ENCODE peak calls at places on chromosomes 3 and 15, in five cellular contexts. One of them, this sample, is unnamed.
A peak's percentile ranks its signal among the peaks of the same experiment; 100 is the strongest.

GRCh38 chr15:34271493-34271892 is 46.7 kb downstream of the EMC4 start:
- DNase-seq in bronchial epithelial cell: peak; percentile 84
- DNase-seq in neural progenitor cell: no peak
- DNase-seq in Karpas-422: no peak
- DNase-seq in CD4-positive, alpha-beta memory T cell: no peak
- DNase-seq in this sample: no peak

GRCh38 chr3:100335137-100335833 is 728 bp downstream of the NIT2 start:
- DNase-seq in bronchial epithelial cell: peak; percentile 32
- DNase-seq in neural progenitor cell: peak; percentile 10
- DNase-seq in Karpas-422: peak; percentile 79
- DNase-seq in CD4-positive, alpha-beta memory T cell: peak; percentile 3
- DNase-seq in this sample: peak; percentile 34

GRCh38 chr15:48149858-48150257 is 28.2 kb downstream of the MYEF2 start:
- DNase-seq in bronchial epithelial cell: peak; percentile 90
- DNase-seq in neural progenitor cell: no peak
- DNase-seq in Karpas-422: no peak
- DNase-seq in CD4-positive, alpha-beta memory T cell: no peak
- DNase-seq in this sample: no peak

GRCh38 chr3:33287672-33288282 is 10.5 kb downstream of the FBXL2 start:
- DNase-seq in bronchial epithelial cell: no peak
- DNase-seq in neural progenitor cell: no peak
- DNase-seq in Karpas-422: no peak
- DNase-seq in CD4-positive, alpha-beta memory T cell: no peak
- DNase-seq in this sample: no peak

GRCh38 chr3:11996500-11996899 is 7.7 kb upstream of the SYN2 start:
- DNase-seq in bronchial epithelial cell: no peak
- DNase-seq in neural progenitor cell: no peak
- DNase-seq in Karpas-422: no peak
- DNase-seq in CD4-positive, alpha-beta memory T cell: no peak
- DNase-seq in this sample: no peak

GRCh38 chr3:66378256-66378655 is 122.6 kb downstream of the LRIG1 start:
- DNase-seq in bronchial epithelial cell: no peak
- DNase-seq in neural progenitor cell: peak; percentile 76
- DNase-seq in Karpas-422: peak; percentile 77
- DNase-seq in CD4-positive, alpha-beta memory T cell: peak; percentile 55
- DNase-seq in this sample: no peak

GRCh38 chr3:193946945-193947344 is 189.0 kb upstream of the HES1 start:
- DNase-seq in bronchial epithelial cell: peak; percentile 69
- DNase-seq in neural progenitor cell: no peak
- DNase-seq in Karpas-422: no peak
- DNase-seq in CD4-positive, alpha-beta memory T cell: no peak
- DNase-seq in this sample: no peak

GRCh38 chr15:41285285-41285684 is 47.1 kb downstream of the OIP5 start:
- DNase-seq in bronchial epithelial cell: no peak
- DNase-seq in neural progenitor cell: peak; percentile 34
- DNase-seq in Karpas-422: no peak
- DNase-seq in CD4-positive, alpha-beta memory T cell: no peak
- DNase-seq in this sample: no peak

GRCh38 chr3:69392850-69393249 is 7.0 kb upstream of the FRMD4B start:
- DNase-seq in bronchial epithelial cell: no peak
- DNase-seq in neural progenitor cell: no peak
- DNase-seq in Karpas-422: no peak
- DNase-seq in CD4-positive, alpha-beta memory T cell: no peak
- DNase-seq in this sample: no peak

GRCh38 chr3:154301556-154301955 is 22.7 kb downstream of the DHX36 start:
- DNase-seq in bronchial epithelial cell: no peak
- DNase-seq in neural progenitor cell: no peak
- DNase-seq in Karpas-422: no peak
- DNase-seq in CD4-positive, alpha-beta memory T cell: no peak
- DNase-seq in this sample: no peak
- H3K36me3 ChIP-seq in bronchial epithelial cell: peaks cover 10% of the 10 kb centered on the region
- H3K36me3 ChIP-seq in neural progenitor cell: peaks cover 58% of the 10 kb centered on the region
- H3K36me3 ChIP-seq in Karpas-422: peaks cover 75% of the 10 kb centered on the region
- H3K36me3 ChIP-seq in CD4-positive, alpha-beta memory T cell: peaks cover 59% of the 10 kb centered on the region
- H3K36me3 ChIP-seq in this sample: peaks cover 69% of the 10 kb centered on the region

GRCh38 chr3:150330872-150331271 is 77.2 kb upstream of the TSC22D2 start:
- DNase-seq in bronchial epithelial cell: no peak
- DNase-seq in neural progenitor cell: no peak
- DNase-seq in Karpas-422: no peak
- DNase-seq in CD4-positive, alpha-beta memory T cell: no peak
- DNase-seq in this sample: no peak

GRCh38 chr3:150329408-150329807 is 78.7 kb upstream of the TSC22D2 start:
- DNase-seq in bronchial epithelial cell: peak; percentile 26
- DNase-seq in neural progenitor cell: no peak
- DNase-seq in Karpas-422: no peak
- DNase-seq in CD4-positive, alpha-beta memory T cell: no peak
- DNase-seq in this sample: no peak

GRCh38 chr3:150330174-150330573 is 77.9 kb upstream of the TSC22D2 start:
- DNase-seq in bronchial epithelial cell: no peak
- DNase-seq in neural progenitor cell: no peak
- DNase-seq in Karpas-422: no peak
- DNase-seq in CD4-positive, alpha-beta memory T cell: no peak
- DNase-seq in this sample: no peak

GRCh38 chr3:150333482-150333881 is 74.6 kb upstream of the TSC22D2 start:
- DNase-seq in bronchial epithelial cell: no peak
- DNase-seq in neural progenitor cell: no peak
- DNase-seq in Karpas-422: no peak
- DNase-seq in CD4-positive, alpha-beta memory T cell: no peak
- DNase-seq in this sample: no peak

DNA sequence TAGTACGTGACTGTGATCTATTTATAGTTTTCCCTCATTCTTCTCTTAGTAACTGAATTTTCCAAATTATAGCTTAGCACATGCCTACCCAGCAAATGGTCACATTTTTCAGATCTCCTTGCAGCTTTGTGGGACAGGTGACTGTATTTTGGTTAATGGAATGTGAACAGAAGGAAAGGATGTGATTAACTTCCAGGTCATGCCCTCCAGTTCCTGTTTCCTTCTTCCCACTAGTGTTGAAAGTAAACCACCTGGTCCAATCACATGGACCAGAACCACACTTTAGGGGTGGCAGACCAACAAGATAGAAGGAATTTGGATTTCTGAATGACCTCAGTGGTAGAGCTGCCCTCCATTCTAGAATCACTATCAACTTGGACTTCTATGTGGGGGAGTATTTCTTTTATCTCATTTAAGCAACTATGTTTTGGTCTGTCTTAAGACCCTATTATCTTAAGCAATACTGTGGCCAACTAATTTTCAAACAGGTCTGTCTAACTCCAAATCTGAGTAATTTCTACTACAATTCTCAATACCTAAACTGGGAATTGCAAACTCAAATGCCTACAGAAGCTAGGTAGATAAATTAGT is 76.0 kb upstream of the TSC22D2 start:
- DNase-seq in bronchial epithelial cell: no peak
- DNase-seq in neural progenitor cell: no peak
- DNase-seq in Karpas-422: no peak
- DNase-seq in CD4-positive, alpha-beta memory T cell: no peak
- DNase-seq in this sample: no peak
- H3K36me3 ChIP-seq in bronchial epithelial cell: no peaks in the 10 kb centered on the region
- H3K36me3 ChIP-seq in neural progenitor cell: no peaks in the 10 kb centered on the region
- H3K36me3 ChIP-seq in Karpas-422: no peaks in the 10 kb centered on the region
- H3K36me3 ChIP-seq in CD4-positive, alpha-beta memory T cell: no peaks in the 10 kb centered on the region
- H3K36me3 ChIP-seq in this sample: no peaks in the 10 kb centered on the region

DNA sequence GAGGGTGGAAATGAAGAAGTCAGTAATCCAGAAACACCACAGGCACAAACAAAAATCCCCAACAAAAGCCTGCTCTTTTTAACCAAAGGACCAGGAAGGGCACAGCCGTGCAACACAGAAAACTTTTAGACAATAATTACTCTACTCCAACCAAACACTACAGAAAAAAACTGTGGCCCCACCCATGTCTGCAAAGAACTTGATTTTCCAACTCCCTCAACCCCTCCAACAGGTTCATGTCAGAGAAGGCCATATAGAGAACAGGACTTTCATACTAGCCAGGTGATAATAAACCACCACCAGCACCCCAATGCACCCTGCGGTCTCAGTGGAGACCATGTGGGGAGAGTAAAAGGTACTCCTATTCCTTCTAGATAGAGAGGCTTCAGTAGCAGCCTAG is 16.8 kb downstream of the PHC3 start:
- DNase-seq in bronchial epithelial cell: no peak
- DNase-seq in neural progenitor cell: no peak
- DNase-seq in Karpas-422: no peak
- DNase-seq in CD4-positive, alpha-beta memory T cell: no peak
- DNase-seq in this sample: peak; percentile 19
- H3K36me3 ChIP-seq in bronchial epithelial cell: peaks cover 1% of the 10 kb centered on the region
- H3K36me3 ChIP-seq in neural progenitor cell: peaks cover 23% of the 10 kb centered on the region
- H3K36me3 ChIP-seq in Karpas-422: peaks cover 70% of the 10 kb centered on the region
- H3K36me3 ChIP-seq in CD4-positive, alpha-beta memory T cell: peaks cover 40% of the 10 kb centered on the region
- H3K36me3 ChIP-seq in this sample: peaks cover 22% of the 10 kb centered on the region

DNA sequence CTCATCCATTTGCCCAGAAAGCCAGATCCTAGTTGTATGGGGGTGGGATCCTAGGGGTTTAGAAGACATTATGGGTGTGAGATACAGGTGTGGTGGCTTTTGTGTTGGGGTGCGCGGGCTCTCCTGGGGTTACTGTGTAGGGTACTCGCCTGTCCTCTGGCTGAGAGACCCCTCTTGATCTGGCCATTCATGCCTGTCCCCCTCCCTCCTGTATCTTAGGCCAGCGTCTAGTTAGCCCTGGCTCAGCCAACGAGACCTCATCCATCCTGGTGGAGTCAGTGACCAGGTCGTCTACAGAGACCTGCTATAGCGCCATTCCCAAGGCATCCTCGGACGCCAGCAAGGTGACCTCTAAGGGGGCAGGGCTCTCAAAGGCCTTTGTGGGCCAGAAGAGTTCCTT is 41.4 kb downstream of the DNASE1L3 start:
- DNase-seq in bronchial epithelial cell: no peak
- DNase-seq in neural progenitor cell: no peak
- DNase-seq in Karpas-422: no peak
- DNase-seq in CD4-positive, alpha-beta memory T cell: no peak
- DNase-seq in this sample: no peak
- H3K36me3 ChIP-seq in bronchial epithelial cell: peaks cover 27% of the 10 kb centered on the region
- H3K36me3 ChIP-seq in neural progenitor cell: no peaks in the 10 kb centered on the region
- H3K36me3 ChIP-seq in Karpas-422: no peaks in the 10 kb centered on the region
- H3K36me3 ChIP-seq in CD4-positive, alpha-beta memory T cell: no peaks in the 10 kb centered on the region
- H3K36me3 ChIP-seq in this sample: no peaks in the 10 kb centered on the region

GRCh38 chr15:64133619-64134018 is 17.9 kb upstream of the SNX22 start:
- DNase-seq in bronchial epithelial cell: no peak
- DNase-seq in neural progenitor cell: no peak
- DNase-seq in Karpas-422: no peak
- DNase-seq in CD4-positive, alpha-beta memory T cell: no peak
- DNase-seq in this sample: no peak
- H3K36me3 ChIP-seq in bronchial epithelial cell: peaks cover 35% of the 10 kb centered on the region
- H3K36me3 ChIP-seq in neural progenitor cell: no peaks in the 10 kb centered on the region
- H3K36me3 ChIP-seq in Karpas-422: peaks cover 57% of the 10 kb centered on the region
- H3K36me3 ChIP-seq in CD4-positive, alpha-beta memory T cell: peaks cover 86% of the 10 kb centered on the region
- H3K36me3 ChIP-seq in this sample: peaks cover 85% of the 10 kb centered on the region

DNA sequence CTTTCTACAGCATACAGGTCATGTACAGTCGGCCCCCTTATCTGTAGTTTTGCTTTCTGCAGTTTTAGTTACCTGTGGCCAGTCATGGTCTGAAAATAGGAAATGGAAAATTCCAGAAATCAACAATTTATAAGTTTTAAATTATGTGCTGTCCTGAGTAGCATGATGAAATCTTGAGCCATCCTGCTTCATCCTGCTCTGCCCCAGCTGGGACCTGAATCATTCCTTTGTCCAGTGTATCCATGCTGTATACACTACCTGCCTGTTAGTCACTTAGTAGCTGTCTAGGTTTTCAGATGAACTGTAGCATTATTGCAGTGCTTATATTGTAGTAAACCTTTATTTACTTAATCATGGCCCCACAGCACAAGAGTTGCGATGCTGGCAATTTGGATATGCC is 44.8 kb downstream of the AP4E1 start:
- DNase-seq in bronchial epithelial cell: peak; percentile 79
- DNase-seq in neural progenitor cell: no peak
- DNase-seq in Karpas-422: no peak
- DNase-seq in CD4-positive, alpha-beta memory T cell: no peak
- DNase-seq in this sample: no peak
- H3K36me3 ChIP-seq in bronchial epithelial cell: peaks cover 18% of the 10 kb centered on the region
- H3K36me3 ChIP-seq in neural progenitor cell: peaks cover 9% of the 10 kb centered on the region
- H3K36me3 ChIP-seq in Karpas-422: peaks cover 76% of the 10 kb centered on the region
- H3K36me3 ChIP-seq in CD4-positive, alpha-beta memory T cell: peaks cover 38% of the 10 kb centered on the region
- H3K36me3 ChIP-seq in this sample: peaks cover 29% of the 10 kb centered on the region

GRCh38 chr3:172339892-172340291 is 108.4 kb downstream of the GHSR start:
- DNase-seq in bronchial epithelial cell: no peak
- DNase-seq in neural progenitor cell: no peak
- DNase-seq in Karpas-422: no peak
- DNase-seq in CD4-positive, alpha-beta memory T cell: no peak
- DNase-seq in this sample: no peak
- H3K36me3 ChIP-seq in bronchial epithelial cell: peaks cover 16% of the 10 kb centered on the region
- H3K36me3 ChIP-seq in neural progenitor cell: no peaks in the 10 kb centered on the region
- H3K36me3 ChIP-seq in Karpas-422: no peaks in the 10 kb centered on the region
- H3K36me3 ChIP-seq in CD4-positive, alpha-beta memory T cell: peaks cover 6% of the 10 kb centered on the region
- H3K36me3 ChIP-seq in this sample: peaks cover 37% of the 10 kb centered on the region

GRCh38 chr3:152413244-152413643 is 144.5 kb downstream of the MBNL1 start:
- DNase-seq in bronchial epithelial cell: no peak
- DNase-seq in neural progenitor cell: no peak
- DNase-seq in Karpas-422: no peak
- DNase-seq in CD4-positive, alpha-beta memory T cell: no peak
- DNase-seq in this sample: no peak
- H3K36me3 ChIP-seq in bronchial epithelial cell: peaks cover 3% of the 10 kb centered on the region
- H3K36me3 ChIP-seq in neural progenitor cell: no peaks in the 10 kb centered on the region
- H3K36me3 ChIP-seq in Karpas-422: peaks cover 44% of the 10 kb centered on the region
- H3K36me3 ChIP-seq in CD4-positive, alpha-beta memory T cell: peaks cover 36% of the 10 kb centered on the region
- H3K36me3 ChIP-seq in this sample: no peaks in the 10 kb centered on the region

GRCh38 chr15:92928351-92928750 is 28.2 kb downstream of the CHD2 start:
- DNase-seq in bronchial epithelial cell: no peak
- DNase-seq in neural progenitor cell: no peak
- DNase-seq in Karpas-422: no peak
- DNase-seq in CD4-positive, alpha-beta memory T cell: no peak
- DNase-seq in this sample: no peak
- H3K36me3 ChIP-seq in bronchial epithelial cell: peaks cover 27% of the 10 kb centered on the region
- H3K36me3 ChIP-seq in neural progenitor cell: peaks cover 46% of the 10 kb centered on the region
- H3K36me3 ChIP-seq in Karpas-422: peaks cover 47% of the 10 kb centered on the region
- H3K36me3 ChIP-seq in CD4-positive, alpha-beta memory T cell: peaks cover 83% of the 10 kb centered on the region
- H3K36me3 ChIP-seq in this sample: peaks cover 41% of the 10 kb centered on the region

This sample was measured in transverse colon.